ENCODE peak calls at places on chromosome 10, in eight cellular contexts. Q is endothelial cell of umbilical vein, T is ascending aorta, U is transverse colon, Y is GM23338, A is upper lobe of left lung, H is fibroblast of lung, J is right atrium auricular region. K is an unnamed sample.
A peak's percentile ranks its signal among the peaks of the same experiment; 100 is the strongest.

GRCh38 chr10:102230861-102231356 is 4.8 kb downstream of the ELOVL3 start:
- DNase-seq in Q (no peak), T (no peak), U (peak; percentile 48), Y (peak; percentile 87), A (peak; percentile 91), H (no peak), J (no peak), K (no peak)

GRCh38 chr10:123009105-123009805 is 449 bp downstream of the ACADSB start:
- DNase-seq in Q (peak; percentile 19), T (peak; percentile 64), U (peak; percentile 30), Y (peak; percentile 34), A (peak; percentile 72), H (peak; percentile 4), J (peak; percentile 61), K (peak; percentile 74)

GRCh38 chr10:91051834-91052233 is 130.9 kb upstream of the ANKRD1 start:
- DNase-seq in Q (no peak), T (peak; percentile 66), U (peak; percentile 14), Y (no peak), A (no peak), H (peak; percentile 55), J (peak; percentile 67), K (no peak)

GRCh38 chr10:59675812-59676211 is 33.8 kb downstream of the SLC16A9 start:
- DNase-seq in Q (no peak), T (no peak), U (no peak), Y (peak; percentile 86), A (no peak), H (no peak), J (no peak), K (no peak)

GRCh38 chr10:120505056-120505455 is 48.0 kb downstream of the PLPP4 start:
- DNase-seq in Q (no peak), T (no peak), U (no peak), Y (no peak), A (no peak), H (no peak), J (no peak), K (no peak)

GRCh38 chr10:79241990-79242619 is 105.2 kb upstream of the PPIF start:
- DNase-seq in Q (peak; percentile 51), T (peak; percentile 83), U (peak; percentile 64), Y (peak; percentile 60), A (peak; percentile 93), H (peak; percentile 33), J (peak; percentile 84), K (peak; percentile 55)

GRCh38 chr10:17428616-17429097 is 25.7 kb downstream of the ST8SIA6 start:
- DNase-seq in Q (peak; percentile 44), T (no peak), U (peak; percentile 15), Y (peak; percentile 17), A (no peak), H (no peak), J (no peak), K (no peak)

GRCh38 chr10:70323143-70323696 is 39.4 kb upstream of the NPFFR1 start:
- DNase-seq in Q (no peak), T (no peak), U (peak; percentile 19), Y (no peak), A (no peak), H (no peak), J (no peak), K (no peak)

GRCh38 chr10:76010703-76011102 is 579.3 kb downstream of the LRMDA start:
- DNase-seq in Q (no peak), T (no peak), U (no peak), Y (no peak), A (no peak), H (no peak), J (no peak), K (no peak)

GRCh38 chr10:75398630-75399460 is 2.7 kb downstream of the ZNF503 start:
- DNase-seq in Q (peak; percentile 51), T (peak; percentile 67), U (peak; percentile 22), Y (peak; percentile 63), A (peak; percentile 90), H (peak; percentile 57), J (no peak), K (peak; percentile 55)

GRCh38 chr10:79143879-79144278 is 75.1 kb downstream of the ZMIZ1 start:
- DNase-seq in Q (no peak), T (no peak), U (no peak), Y (no peak), A (no peak), H (no peak), J (no peak), K (no peak)

GRCh38 chr10:132589015-132589414 is 51.4 kb downstream of the INPP5A start:
- DNase-seq in Q (no peak), T (no peak), U (no peak), Y (no peak), A (peak; percentile 79), H (no peak), J (no peak), K (no peak)

GRCh38 chr10:114100848-114101741 is 57.4 kb downstream of the ADRB1 start:
- DNase-seq in Q (peak; percentile 40), T (no peak), U (no peak), Y (peak; percentile 48), A (peak; percentile 82), H (peak; percentile 26), J (no peak), K (no peak)

GRCh38 chr10:52477305-52477704 is 163.2 kb downstream of the DKK1 start:
- DNase-seq in Q (no peak), T (no peak), U (no peak), Y (no peak), A (no peak), H (no peak), J (no peak), K (no peak)

GRCh38 chr10:124336186-124336585 is 82.5 kb downstream of the OAT start:
- DNase-seq in Q (no peak), T (peak; percentile 11), U (no peak), Y (no peak), A (no peak), H (peak; percentile 38), J (no peak), K (no peak)

GRCh38 chr10:73623056-73623455 is 18.2 kb downstream of the MYOZ1 start:
- DNase-seq in Q (no peak), T (no peak), U (no peak), Y (no peak), A (no peak), H (no peak), J (no peak), K (no peak)

GRCh38 chr10:79129361-79129997 is 60.7 kb downstream of the ZMIZ1 start:
- DNase-seq in Q (peak; percentile 75), T (no peak), U (no peak), Y (peak; percentile 91), A (no peak), H (peak; percentile 58), J (no peak), K (no peak)

GRCh38 chr10:114520453-114520852 is 116.2 kb upstream of the AFAP1L2 start:
- DNase-seq in Q (peak; percentile 81), T (peak; percentile 69), U (no peak), Y (no peak), A (no peak), H (peak; percentile 95), J (no peak), K (no peak)

DNA sequence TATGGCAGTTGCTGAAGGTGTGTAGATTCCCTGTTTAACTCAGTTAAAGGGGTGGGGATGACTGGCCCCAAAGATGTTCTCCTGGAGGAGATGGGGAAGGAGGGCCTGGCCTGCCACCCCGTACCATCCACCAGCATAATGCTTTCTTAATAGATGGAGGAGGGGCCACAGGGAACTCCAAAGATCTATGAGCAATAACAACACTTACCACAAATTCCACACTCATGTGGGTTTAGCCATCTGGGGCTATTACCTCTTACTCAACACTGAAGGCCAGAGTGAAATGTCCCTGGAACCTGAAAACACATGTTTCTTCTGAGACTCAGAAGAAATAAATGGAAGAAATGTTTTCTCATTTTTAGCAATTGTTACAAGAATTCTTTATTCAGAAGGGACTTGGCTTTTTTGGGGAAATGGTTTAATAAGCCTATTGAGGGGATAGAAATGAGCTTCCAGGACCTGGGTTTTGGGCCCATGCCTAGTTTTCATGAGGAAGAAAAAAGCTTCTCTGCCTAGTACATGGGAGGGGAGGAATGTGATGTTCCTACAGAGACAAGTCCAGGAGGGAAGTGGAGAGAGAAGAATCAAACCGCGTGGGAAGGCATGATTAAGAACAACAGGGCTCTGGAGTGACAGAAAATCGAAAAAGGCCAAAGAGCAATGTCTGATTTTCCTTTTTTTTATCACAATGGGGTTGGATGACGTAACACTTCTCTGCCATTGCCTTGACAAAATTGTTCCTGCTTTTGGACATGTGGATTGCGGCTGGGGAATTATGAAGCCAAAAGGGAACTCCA is 258.8 kb downstream of the CXCL12 start:
- DNase-seq in Q (no peak), T (no peak), U (no peak), Y (no peak), A (no peak), H (peak; percentile 66), J (no peak), K (no peak)
- H3K4me3 ChIP-seq in Q (no peak overlapping the region), T (no peak overlapping the region), U (no peak overlapping the region), Y (no peak overlapping the region), A (no peak overlapping the region), H (no peak overlapping the region), J (no peak overlapping the region), K (no peak overlapping the region)

DNA sequence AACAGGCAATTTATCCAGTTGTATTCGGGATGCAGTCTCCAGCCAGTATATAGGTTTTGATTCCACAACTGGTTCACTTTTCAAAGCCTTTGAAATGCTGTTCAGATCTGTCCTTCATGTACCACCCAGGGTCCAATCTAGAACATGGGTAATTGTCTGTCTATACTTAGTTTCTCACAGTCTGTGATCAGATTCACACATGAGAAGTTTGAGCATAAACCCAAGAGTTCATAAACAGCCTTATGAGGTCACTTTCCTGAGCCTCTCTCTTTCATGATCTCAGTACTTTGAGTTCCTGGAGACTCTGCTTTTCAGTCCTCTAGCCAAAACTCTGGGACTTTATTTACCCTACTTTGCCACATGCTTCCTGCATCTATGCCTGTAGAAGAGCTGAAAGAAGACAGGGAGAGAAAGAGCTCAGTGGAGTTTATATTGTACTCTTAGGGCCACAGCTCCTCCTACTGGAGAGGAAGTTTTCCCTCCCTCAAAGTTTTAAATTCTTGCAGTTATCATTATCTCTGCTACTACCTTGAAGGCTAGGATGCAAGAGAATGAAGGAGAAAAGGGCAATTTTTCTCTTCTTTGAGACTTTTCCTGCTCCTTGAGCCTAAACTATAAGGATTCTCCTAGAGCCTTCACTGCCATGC is 172.0 kb downstream of the ZEB1 start:
- DNase-seq in Q (peak; percentile 63), T (no peak), U (no peak), Y (peak; percentile 80), A (no peak), H (peak; percentile 79), J (no peak), K (peak; percentile 16)
- TF ChIP-seq CTCF in Q (peak; percentile 50), T (peak; percentile 33), U (peak; percentile 44), Y (peak; percentile 84), A (peak; percentile 57), H (peak; percentile 36), J (peak; percentile 67), K (no peak)

GRCh38 chr10:62381385-62382102 is 7.4 kb downstream of the ZNF365 start:
- DNase-seq in Q (no peak), T (no peak), U (no peak), Y (no peak), A (no peak), H (no peak), J (no peak), K (no peak)
- H3K27ac ChIP-seq in Q (no peak overlapping the region), T (peak overlapping the region; percentile 53), U (no peak overlapping the region), Y (no peak overlapping the region), A (no peak overlapping the region), H (no peak overlapping the region), J (peak overlapping the region; percentile 63), K (no peak overlapping the region)

DNA sequence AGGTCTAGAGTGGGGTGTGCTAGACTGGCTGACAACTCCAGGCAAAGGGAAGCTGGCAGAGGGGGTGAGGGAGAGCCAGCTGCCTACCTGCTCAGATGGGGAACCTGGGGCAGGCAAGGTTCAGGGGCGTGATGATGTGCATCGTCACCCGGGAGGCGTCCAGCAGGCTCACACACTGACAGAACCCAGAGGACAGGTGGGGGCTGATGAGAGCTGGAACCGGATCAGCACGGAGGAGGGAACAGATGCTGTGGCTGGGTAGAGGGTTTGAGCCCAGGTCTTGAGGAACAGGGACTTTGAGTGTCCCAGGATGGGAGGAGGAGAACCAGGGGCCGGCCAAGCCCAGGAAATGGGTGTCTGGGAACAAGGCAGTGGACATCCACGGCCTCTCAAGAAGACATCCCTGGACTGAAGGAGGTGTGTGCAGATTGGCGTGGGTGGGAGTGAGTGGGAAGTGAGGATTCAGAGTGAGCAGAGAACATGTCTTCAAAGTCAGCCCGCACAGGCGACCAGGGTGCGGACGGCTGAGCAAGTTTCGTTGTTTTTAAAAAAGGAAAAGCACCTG is 3.9 kb downstream of the RASGEF1A start:
- DNase-seq in Q (no peak), T (no peak), U (no peak), Y (no peak), A (no peak), H (no peak), J (no peak), K (peak; percentile 12)
- H3K4me3 ChIP-seq in Q (no peak overlapping the region), T (no peak overlapping the region), U (no peak overlapping the region), Y (no peak overlapping the region), A (no peak overlapping the region), H (no peak overlapping the region), J (no peak overlapping the region), K (no peak overlapping the region)